ENCODE peak calls at places on chromosomes 5 and 9, in six cellular contexts. One of them, this sample, is unnamed.

GRCh38 chr9:136544549-136545064 is 1.2 kb downstream of the NOTCH1 start:
- DNase-seq in RWPE1: no peak
- DNase-seq in type B pancreatic cell: no peak
- DNase-seq in bronchial epithelial cell: no peak
- DNase-seq in cardiac fibroblast: peak; percentile 34
- DNase-seq in GM23338: no peak
- DNase-seq in this sample: peak; percentile 87

GRCh38 chr5:126965061-126965475 is 65.3 kb downstream of the MARCHF3 start:
- DNase-seq in RWPE1: peak; percentile 68
- DNase-seq in type B pancreatic cell: no peak
- DNase-seq in bronchial epithelial cell: peak; percentile 96
- DNase-seq in cardiac fibroblast: peak; percentile 90
- DNase-seq in GM23338: no peak
- DNase-seq in this sample: no peak

GRCh38 chr9:35790385-35791291 is 753 bp upstream of the NPR2 start:
- DNase-seq in RWPE1: peak; percentile 91
- DNase-seq in type B pancreatic cell: peak; percentile 75
- DNase-seq in bronchial epithelial cell: peak; percentile 70
- DNase-seq in cardiac fibroblast: peak; percentile 93
- DNase-seq in GM23338: peak; percentile 90
- DNase-seq in this sample: peak; percentile 90

GRCh38 chr5:96709152-96709821 is 47.1 kb downstream of the CAST start:
- DNase-seq in RWPE1: peak; percentile 70
- DNase-seq in type B pancreatic cell: no peak
- DNase-seq in bronchial epithelial cell: peak; percentile 92
- DNase-seq in cardiac fibroblast: peak; percentile 70
- DNase-seq in GM23338: no peak
- DNase-seq in this sample: no peak

GRCh38 chr5:485943-486491 is 38.2 kb downstream of the SLC9A3 start:
- DNase-seq in RWPE1: no peak
- DNase-seq in type B pancreatic cell: no peak
- DNase-seq in bronchial epithelial cell: no peak
- DNase-seq in cardiac fibroblast: no peak
- DNase-seq in GM23338: no peak
- DNase-seq in this sample: no peak

GRCh38 chr9:37909326-37909725 is 5.4 kb upstream of the SLC25A51 start:
- DNase-seq in RWPE1: no peak
- DNase-seq in type B pancreatic cell: no peak
- DNase-seq in bronchial epithelial cell: no peak
- DNase-seq in cardiac fibroblast: no peak
- DNase-seq in GM23338: no peak
- DNase-seq in this sample: no peak

GRCh38 chr9:91711755-91712591 is 238.1 kb downstream of the ROR2 start:
- DNase-seq in RWPE1: no peak
- DNase-seq in type B pancreatic cell: no peak
- DNase-seq in bronchial epithelial cell: peak; percentile 49
- DNase-seq in cardiac fibroblast: peak; percentile 25
- DNase-seq in GM23338: no peak
- DNase-seq in this sample: peak; percentile 89

GRCh38 chr5:42005561-42006153 is 80.6 kb downstream of the FBXO4 start:
- DNase-seq in RWPE1: peak; percentile 45
- DNase-seq in type B pancreatic cell: no peak
- DNase-seq in bronchial epithelial cell: peak; percentile 36
- DNase-seq in cardiac fibroblast: peak; percentile 43
- DNase-seq in GM23338: peak; percentile 50
- DNase-seq in this sample: peak; percentile 12

GRCh38 chr9:109440797-109441287 is 57.3 kb downstream of the PTPN3 start:
- DNase-seq in RWPE1: peak; percentile 94
- DNase-seq in type B pancreatic cell: no peak
- DNase-seq in bronchial epithelial cell: peak; percentile 90
- DNase-seq in cardiac fibroblast: peak; percentile 88
- DNase-seq in GM23338: peak; percentile 95
- DNase-seq in this sample: peak; percentile 82

GRCh38 chr5:56527174-56527573 is 288.2 kb upstream of the MAP3K1 start:
- DNase-seq in RWPE1: peak; percentile 71
- DNase-seq in type B pancreatic cell: no peak
- DNase-seq in bronchial epithelial cell: peak; percentile 90
- DNase-seq in cardiac fibroblast: no peak
- DNase-seq in GM23338: no peak
- DNase-seq in this sample: no peak

GRCh38 chr9:120289990-120290925 is 289.7 kb downstream of the CDK5RAP2 start:
- DNase-seq in RWPE1: no peak
- DNase-seq in type B pancreatic cell: no peak
- DNase-seq in bronchial epithelial cell: peak; percentile 38
- DNase-seq in cardiac fibroblast: peak; percentile 22
- DNase-seq in GM23338: no peak
- DNase-seq in this sample: no peak

GRCh38 chr9:22217254-22217653 is 208.1 kb upstream of the CDKN2B start:
- DNase-seq in RWPE1: no peak
- DNase-seq in type B pancreatic cell: no peak
- DNase-seq in bronchial epithelial cell: no peak
- DNase-seq in cardiac fibroblast: no peak
- DNase-seq in GM23338: no peak
- DNase-seq in this sample: no peak

GRCh38 chr9:22214497-22215031 is 205.5 kb upstream of the CDKN2B start:
- DNase-seq in RWPE1: no peak
- DNase-seq in type B pancreatic cell: no peak
- DNase-seq in bronchial epithelial cell: peak; percentile 70
- DNase-seq in cardiac fibroblast: no peak
- DNase-seq in GM23338: no peak
- DNase-seq in this sample: no peak

GRCh38 chr9:22214021-22214420 is 204.9 kb upstream of the CDKN2B start:
- DNase-seq in RWPE1: no peak
- DNase-seq in type B pancreatic cell: no peak
- DNase-seq in bronchial epithelial cell: no peak
- DNase-seq in cardiac fibroblast: no peak
- DNase-seq in GM23338: no peak
- DNase-seq in this sample: no peak

GRCh38 chr9:22215492-22215891 is 206.4 kb upstream of the CDKN2B start:
- DNase-seq in RWPE1: no peak
- DNase-seq in type B pancreatic cell: no peak
- DNase-seq in bronchial epithelial cell: no peak
- DNase-seq in cardiac fibroblast: no peak
- DNase-seq in GM23338: no peak
- DNase-seq in this sample: no peak

DNA sequence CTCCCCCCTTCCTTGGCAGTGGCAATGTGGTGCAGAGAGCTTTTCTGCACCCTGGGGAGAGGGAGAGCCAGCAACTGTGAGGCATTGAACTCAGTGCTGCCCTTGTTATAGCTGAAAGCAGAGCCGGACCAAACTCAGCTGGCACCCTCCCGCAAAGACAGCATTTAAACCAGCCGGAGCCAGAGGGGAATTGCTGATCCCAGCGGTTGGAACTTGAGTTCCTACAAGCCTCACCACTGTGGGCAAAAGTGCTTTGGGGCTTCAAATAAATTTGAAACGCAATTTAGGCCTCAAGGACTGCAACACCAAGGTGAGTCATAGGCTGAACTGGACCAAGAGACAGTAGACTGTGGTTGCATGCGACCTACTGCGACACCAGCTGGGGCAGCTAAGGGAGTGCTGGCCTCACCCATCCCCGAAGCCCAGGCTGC is 207.6 kb upstream of the CDKN2B start:
- DNase-seq in RWPE1: no peak
- DNase-seq in type B pancreatic cell: no peak
- DNase-seq in bronchial epithelial cell: no peak
- DNase-seq in cardiac fibroblast: no peak
- DNase-seq in GM23338: no peak
- DNase-seq in this sample: no peak
- TF ChIP-seq CTCF in RWPE1: no peak
- TF ChIP-seq CTCF in type B pancreatic cell: no peak
- TF ChIP-seq CTCF in bronchial epithelial cell: no peak
- TF ChIP-seq CTCF in cardiac fibroblast: no peak
- TF ChIP-seq CTCF in GM23338: no peak
- TF ChIP-seq CTCF in this sample: no peak

GRCh38 chr5:75167345-75167744 is 69.3 kb downstream of the ANKRD31 start:
- DNase-seq in RWPE1: peak; percentile 34
- DNase-seq in type B pancreatic cell: no peak
- DNase-seq in bronchial epithelial cell: no peak
- DNase-seq in cardiac fibroblast: no peak
- DNase-seq in GM23338: peak; percentile 77
- DNase-seq in this sample: no peak
- TF ChIP-seq CTCF in RWPE1: no peak
- TF ChIP-seq CTCF in type B pancreatic cell: peak; percentile 66
- TF ChIP-seq CTCF in bronchial epithelial cell: peak; percentile 14
- TF ChIP-seq CTCF in cardiac fibroblast: peak; percentile 29
- TF ChIP-seq CTCF in GM23338: peak; percentile 43
- TF ChIP-seq CTCF in this sample: no peak

DNA sequence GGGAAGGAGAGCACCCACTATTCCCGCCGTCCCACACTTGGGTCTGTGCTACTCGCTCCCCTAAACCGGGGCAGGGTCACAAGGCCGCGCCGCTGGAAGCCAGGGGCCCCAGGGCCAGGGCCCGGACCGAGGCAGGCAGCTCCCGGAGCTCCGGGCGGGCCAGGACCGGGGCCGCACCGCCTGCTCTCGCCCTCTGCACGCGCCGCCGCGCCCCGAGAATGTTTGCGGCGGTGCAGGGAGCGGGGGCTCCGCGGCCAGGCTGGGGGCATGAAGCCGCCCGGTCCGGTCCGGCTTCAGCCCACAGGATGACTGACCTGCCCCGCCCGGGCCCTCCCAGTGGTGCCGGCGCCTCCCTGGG is 412 bp downstream of the CTSV start:
- DNase-seq in RWPE1: peak; percentile 39
- DNase-seq in type B pancreatic cell: no peak
- DNase-seq in bronchial epithelial cell: no peak
- DNase-seq in cardiac fibroblast: no peak
- DNase-seq in GM23338: no peak
- DNase-seq in this sample: no peak
- TF ChIP-seq CTCF in RWPE1: no peak
- TF ChIP-seq CTCF in type B pancreatic cell: no peak
- TF ChIP-seq CTCF in bronchial epithelial cell: no peak
- TF ChIP-seq CTCF in cardiac fibroblast: no peak
- TF ChIP-seq CTCF in GM23338: no peak
- TF ChIP-seq CTCF in this sample: no peak

GRCh38 chr9:134059188-134059641 is 8.6 kb downstream of the BRD3 start:
- DNase-seq in RWPE1: no peak
- DNase-seq in type B pancreatic cell: no peak
- DNase-seq in bronchial epithelial cell: no peak
- DNase-seq in cardiac fibroblast: no peak
- DNase-seq in GM23338: no peak
- DNase-seq in this sample: no peak

GRCh38 chr9:134059661-134060395 is 8.0 kb downstream of the BRD3 start:
- DNase-seq in RWPE1: no peak
- DNase-seq in type B pancreatic cell: no peak
- DNase-seq in bronchial epithelial cell: no peak
- DNase-seq in cardiac fibroblast: no peak
- DNase-seq in GM23338: no peak
- DNase-seq in this sample: peak; percentile 85

GRCh38 chr9:134057751-134058701 is 9.8 kb downstream of the BRD3 start:
- DNase-seq in RWPE1: no peak
- DNase-seq in type B pancreatic cell: no peak
- DNase-seq in bronchial epithelial cell: no peak
- DNase-seq in cardiac fibroblast: no peak
- DNase-seq in GM23338: no peak
- DNase-seq in this sample: no peak

GRCh38 chr9:134057311-134057665 is 10.5 kb downstream of the BRD3 start:
- DNase-seq in RWPE1: no peak
- DNase-seq in type B pancreatic cell: no peak
- DNase-seq in bronchial epithelial cell: no peak
- DNase-seq in cardiac fibroblast: no peak
- DNase-seq in GM23338: no peak
- DNase-seq in this sample: no peak

DNA sequence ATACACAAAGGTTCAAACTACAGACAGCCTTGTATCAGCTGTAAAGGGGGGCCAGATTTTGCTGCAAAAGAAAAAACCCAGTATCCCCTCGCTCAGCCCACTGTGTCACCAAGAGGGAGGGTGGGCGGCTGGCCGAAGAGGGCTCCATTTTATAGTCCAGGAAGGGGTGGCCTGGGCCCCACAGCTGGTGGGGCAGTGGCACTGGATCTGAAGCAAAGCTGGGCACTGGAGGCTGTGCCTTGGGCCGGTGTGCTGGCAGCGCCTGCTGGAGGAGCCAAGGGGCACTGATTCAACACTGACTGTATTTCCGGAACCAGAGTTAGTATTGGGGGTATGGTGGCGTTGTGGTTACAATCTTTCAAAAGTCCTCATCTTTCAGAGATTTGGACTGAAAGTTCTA is 9.1 kb downstream of the BRD3 start:
- DNase-seq in RWPE1: peak; percentile 71
- DNase-seq in type B pancreatic cell: no peak
- DNase-seq in bronchial epithelial cell: peak; percentile 47
- DNase-seq in cardiac fibroblast: no peak
- DNase-seq in GM23338: no peak
- DNase-seq in this sample: no peak
- TF ChIP-seq CTCF in RWPE1: no peak
- TF ChIP-seq CTCF in type B pancreatic cell: no peak
- TF ChIP-seq CTCF in bronchial epithelial cell: peak; percentile 15
- TF ChIP-seq CTCF in cardiac fibroblast: peak; percentile 9
- TF ChIP-seq CTCF in GM23338: no peak
- TF ChIP-seq CTCF in this sample: no peak

DNA sequence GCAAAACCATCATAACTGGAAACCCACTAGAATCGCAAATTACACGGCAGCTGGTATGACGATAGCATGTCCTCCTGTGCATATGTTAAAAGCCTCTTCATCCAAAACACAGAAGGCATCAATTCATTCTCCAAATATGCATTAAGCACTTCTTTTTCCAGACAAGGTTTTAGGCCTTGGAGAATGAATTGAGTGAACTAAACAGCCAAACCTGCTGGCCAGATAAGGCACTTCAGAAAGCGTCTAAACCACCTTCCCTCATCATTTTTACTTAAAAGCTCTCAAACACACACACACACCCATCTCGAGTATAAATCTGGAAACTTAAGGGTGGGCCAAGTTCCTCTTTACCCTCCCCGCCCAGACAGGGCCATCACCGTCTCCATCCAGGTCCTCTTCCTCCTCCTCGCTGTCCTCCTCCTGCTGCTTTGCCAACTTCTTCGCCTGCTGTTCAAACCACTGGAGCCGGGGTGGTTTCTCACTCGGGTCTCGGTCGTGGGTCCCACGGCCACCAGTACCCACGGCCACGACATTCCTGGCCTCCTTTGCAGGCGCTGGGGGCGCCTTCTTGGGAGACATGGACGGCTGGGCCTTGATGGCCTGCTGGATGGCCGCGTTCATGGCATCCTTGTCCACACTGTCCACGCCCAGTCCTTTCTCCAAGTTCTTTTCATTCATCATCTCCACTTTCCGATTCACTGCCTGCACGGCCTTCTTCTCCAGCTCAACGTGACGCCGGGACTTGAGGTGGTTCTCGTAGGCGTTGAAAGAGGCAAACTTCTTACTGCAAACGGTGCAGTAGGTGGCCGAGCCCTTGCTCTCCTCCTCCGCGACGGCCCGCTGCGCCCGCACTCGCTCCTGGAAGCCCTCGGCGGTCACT is 696 bp downstream of the ZNF622 start:
- DNase-seq in RWPE1: no peak
- DNase-seq in type B pancreatic cell: no peak
- DNase-seq in bronchial epithelial cell: no peak
- DNase-seq in cardiac fibroblast: no peak
- DNase-seq in GM23338: peak; percentile 34
- DNase-seq in this sample: no peak
- TF ChIP-seq CTCF in RWPE1: no peak
- TF ChIP-seq CTCF in type B pancreatic cell: peak; percentile 52
- TF ChIP-seq CTCF in bronchial epithelial cell: no peak
- TF ChIP-seq CTCF in cardiac fibroblast: peak; percentile 17
- TF ChIP-seq CTCF in GM23338: no peak
- TF ChIP-seq CTCF in this sample: no peak